ENCODE peak calls at places on chromosome 9, in five cellular contexts. X is posterior vena cava; A is uterus; Y is naive thymus-derived CD4-positive, alpha-beta T cell; C is left ventricle myocardium inferior. V is an unnamed sample.
A peak's percentile ranks its signal among the peaks of the same experiment; 100 is the strongest.

GRCh38 chr9:2132484-2133082 is 117.4 kb downstream of the SMARCA2 start:
- DNase-seq in A (no peak), X (no peak), Y (peak; percentile 19), C (no peak), V (no peak)

GRCh38 chr9:27600254-27600653 is 27.0 kb upstream of the C9orf72 start:
- DNase-seq in X (no peak), Y (no peak), A (no peak), C (no peak), V (no peak)

GRCh38 chr9:68685770-68686169 is 19.3 kb upstream of the PIP5K1B start:
- DNase-seq in X (no peak), Y (no peak), A (no peak), C (no peak), V (no peak)

GRCh38 chr9:114110180-114110579 is 11.1 kb upstream of the KIF12 start:
- DNase-seq in Y (no peak), A (no peak), X (no peak), C (no peak), V (no peak)

GRCh38 chr9:12933957-12934356 is 159.1 kb downstream of the LURAP1L start:
- DNase-seq in A (no peak), X (no peak), C (no peak), Y (no peak), V (no peak)

GRCh38 chr9:120348951-120349429 is 231.0 kb downstream of the CDK5RAP2 start:
- DNase-seq in C (no peak), X (no peak), A (no peak), Y (no peak), V (no peak)

GRCh38 chr9:33473216-33473615 is 508 bp downstream of the NOL6 start:
- DNase-seq in A (no peak), Y (no peak), C (no peak), X (peak; percentile 24), V (peak; percentile 39)

GRCh38 chr9:2559212-2560152 is 62.1 kb upstream of the VLDLR start:
- DNase-seq in C (peak; percentile 87), X (peak; percentile 88), Y (no peak), A (peak; percentile 92), V (no peak)

GRCh38 chr9:36407122-36407723 is 7.2 kb upstream of the RNF38 start:
- DNase-seq in X (no peak), A (peak; percentile 59), C (no peak), Y (peak; percentile 77), V (no peak)

GRCh38 chr9:109880276-109881169 is 100.5 kb downstream of the PALM2AKAP2 start:
- DNase-seq in C (no peak), Y (peak; percentile 31), A (no peak), X (no peak), V (no peak)

GRCh38 chr9:114100536-114100935 is 1.4 kb upstream of the KIF12 start:
- DNase-seq in X (no peak), Y (no peak), C (no peak), A (no peak), V (no peak)

GRCh38 chr9:86413966-86414880 is 60.0 kb upstream of the TUT7 start:
- DNase-seq in X (no peak), C (no peak), A (no peak), Y (peak; percentile 39), V (no peak)

GRCh38 chr9:114487607-114488300 is 17.5 kb downstream of the WHRN start:
- DNase-seq in X (no peak), A (peak; percentile 58), C (no peak), Y (peak; percentile 71), V (no peak)

GRCh38 chr9:21781656-21782055 is 20.8 kb upstream of the MTAP start:
- DNase-seq in C (no peak), X (no peak), A (no peak), Y (no peak), V (no peak)

GRCh38 chr9:85108806-85109205 is 439.3 kb downstream of the NTRK2 start:
- DNase-seq in C (no peak), A (no peak), Y (no peak), X (no peak), V (no peak)

GRCh38 chr9:108468364-108468763 is 387.4 kb downstream of the ACTL7B start:
- DNase-seq in Y (no peak), C (no peak), A (no peak), X (no peak), V (no peak)

GRCh38 chr9:18720691-18721090 is 246.7 kb downstream of the ADAMTSL1 start:
- DNase-seq in Y (no peak), X (no peak), C (no peak), A (no peak), V (no peak)

GRCh38 chr9:127305450-127306226 is 41.1 kb downstream of the GARNL3 start:
- DNase-seq in C (no peak), A (no peak), X (no peak), Y (no peak), V (no peak)

GRCh38 chr9:83384214-83384613 is 154.0 kb downstream of the FRMD3 start:
- DNase-seq in Y (no peak), A (no peak), X (no peak), C (no peak), V (no peak)

GRCh38 chr9:89312154-89312616 is 1.2 kb downstream of the CKS2 start:
- DNase-seq in X (no peak), A (no peak), Y (no peak), C (no peak), V (no peak)

GRCh38 chr9:4508907-4509589 is 18.8 kb downstream of the SLC1A1 start:
- DNase-seq in A (no peak), X (no peak), C (no peak), Y (no peak), V (no peak)

GRCh38 chr9:124544535-124544934 is 37.3 kb upstream of the NR5A1 start:
- DNase-seq in Y (no peak), X (no peak), C (no peak), A (no peak), V (no peak)

GRCh38 chr9:105647595-105648349 is 14.5 kb upstream of the TAL2 start:
- DNase-seq in X (no peak), Y (no peak), A (no peak), C (no peak), V (no peak)

GRCh38 chr9:114087721-114088120 is 9.6 kb upstream of the AMBP start:
- DNase-seq in A (no peak), C (no peak), X (no peak), Y (no peak), V (peak; percentile 60)

GRCh38 chr9:16092627-16093091 is 539.8 kb downstream of the CCDC171 start:
- DNase-seq in C (peak; percentile 34), X (no peak), Y (no peak), A (peak; percentile 58), V (no peak)

GRCh38 chr9:84744726-84745125 is 75.2 kb downstream of the NTRK2 start:
- DNase-seq in A (no peak), X (no peak), C (no peak), Y (no peak), V (no peak)

GRCh38 chr9:125343518-125344284 is 82.1 kb downstream of the GAPVD1 start:
- DNase-seq in C (no peak), Y (no peak), A (no peak), X (no peak), V (no peak)

GRCh38 chr9:129138476-129139232 is 27.4 kb downstream of the PTPA start:
- DNase-seq in Y (no peak), C (peak; percentile 61), X (peak; percentile 92), A (peak; percentile 56), V (no peak)

GRCh38 chr9:8816361-8816760 is 1016.8 kb upstream of the DMAC1 start:
- DNase-seq in A (no peak), C (no peak), Y (no peak), X (no peak), V (no peak)

V was measured in chondrocyte.